ENCODE peak calls at places on chromosomes 4 and X, in four cellular contexts. B is K562, M is HL-60, N is GM12878. O is an unnamed sample.

GRCh38 chr4:158644755-158645154 is 26.9 kb downstream of the C4orf46 start:
- DNase-seq in B (no peak), M (no peak), N (no peak), O (no peak)

GRCh38 chr4:57081651-57082349 is 28.4 kb downstream of the IGFBP7 start:
- DNase-seq in N (no peak), M (no peak), B (no peak), O (no peak)

GRCh38 chr4:76265631-76266218 is 14.2 kb downstream of the FAM47E start:
- DNase-seq in M (no peak), B (no peak), N (no peak), O (no peak)

GRCh38 chrX:103415528-103415927 is 39.2 kb downstream of the BEX3 start:
- DNase-seq in M (no peak), B (no peak), N (no peak), O (no peak)

GRCh38 chr4:2729533-2729875 is 26.6 kb downstream of the TNIP2 start:
- DNase-seq in N (no peak), M (no peak), B (no peak), O (no peak)

GRCh38 chrX:23902419-23902818 is 5.3 kb downstream of the APOO start:
- DNase-seq in B (peak), M (no peak), N (no peak), O (no peak)

GRCh38 chrX:153400146-153401132 is 711 bp downstream of the PNMA6E start:
- DNase-seq in M (no peak), N (no peak), B (peak), O (peak)

GRCh38 chr4:111045992-111046391 is 423.1 kb upstream of the PITX2 start:
- DNase-seq in M (no peak), N (no peak), B (peak), O (no peak)

GRCh38 chr4:145546556-145546955 is 64.9 kb downstream of the SMAD1 start:
- DNase-seq in M (no peak), N (no peak), B (no peak), O (no peak)

GRCh38 chr4:181330654-181331595 is 912.3 kb upstream of the TENM3 start:
- DNase-seq in N (no peak), B (no peak), M (no peak), O (no peak)

GRCh38 chrX:130172127-130172834 is 519 bp downstream of the RAB33A start:
- DNase-seq in B (no peak), M (no peak), N (no peak), O (no peak)

GRCh38 chr4:137632842-137633241 is 100.5 kb upstream of the PCDH18 start:
- DNase-seq in M (no peak), N (no peak), B (no peak), O (no peak)

GRCh38 chr4:140720387-140721087 is 35.6 kb downstream of the TBC1D9 start:
- DNase-seq in N (no peak), M (no peak), B (no peak), O (no peak)

GRCh38 chr4:7513731-7514130 is 79.0 kb upstream of the PSAPL1 start:
- DNase-seq in B (no peak), M (no peak), N (no peak), O (no peak)

GRCh38 chrX:109920325-109920724 is 82.6 kb upstream of the TMEM164 start:
- DNase-seq in B (no peak), N (no peak), M (no peak), O (no peak)

GRCh38 chrX:96835660-96836289 is 47.9 kb upstream of the RPA4 start:
- DNase-seq in B (no peak), M (no peak), N (peak), O (no peak)

GRCh38 chrX:12372111-12372510 is 233.8 kb downstream of the FRMPD4 start:
- DNase-seq in M (no peak), B (no peak), N (no peak), O (no peak)

GRCh38 chr4:146311238-146311970 is 97.1 kb downstream of the REELD1 start:
- DNase-seq in M (no peak), N (no peak), B (no peak), O (no peak)

GRCh38 chr4:7007944-7008343 is 35.2 kb upstream of the TADA2B start:
- DNase-seq in M (no peak), B (no peak), N (no peak), O (no peak)

GRCh38 chr4:101119141-101119540 is 228.2 kb downstream of the PPP3CA start:
- DNase-seq in B (no peak), N (no peak), M (no peak), O (no peak)

GRCh38 chrX:75155454-75155829 is 641 bp downstream of the ABCB7 start:
- DNase-seq in B (peak), N (no peak), M (peak), O (no peak)

GRCh38 chr4:13173974-13174373 is 310.2 kb downstream of the RAB28 start:
- DNase-seq in B (no peak), N (no peak), M (no peak), O (no peak)

GRCh38 chrX:140712413-140713173 is 3.0 kb downstream of the LINC00632 start:
- DNase-seq in B (no peak), M (no peak), N (no peak), O (no peak)

DNA sequence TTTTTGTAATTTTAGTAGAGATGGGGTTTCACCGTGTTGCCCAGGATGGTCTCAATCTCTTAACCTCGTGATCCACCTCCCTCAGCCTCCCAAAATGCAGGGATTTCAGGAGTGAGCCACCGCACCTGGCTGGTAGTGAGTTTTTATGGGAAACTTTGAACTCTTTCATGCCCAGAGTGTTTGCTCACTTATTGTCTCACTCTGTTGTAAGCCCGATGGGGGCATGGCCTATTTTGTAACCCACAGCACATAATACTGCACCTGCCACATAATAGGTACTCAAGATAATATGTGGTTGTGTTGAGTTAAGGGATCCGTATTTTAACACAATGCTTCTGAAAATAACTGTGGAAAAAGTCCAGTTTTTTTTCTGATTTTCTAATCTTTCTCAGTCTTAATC is 109.6 kb upstream of the GIMD1 start:
- DNase-seq in B (no peak), M (no peak), N (no peak), O (no peak)
- TF ChIP-seq SPI1 in B (no peak), M (no peak), N (no peak), O (no peak)

GRCh38 chr4:174210354-174210753 is 73.1 kb downstream of the FBXO8 start:
- DNase-seq in N (no peak), M (no peak), B (no peak), O (no peak)

GRCh38 chr4:174210952-174211490 is 72.4 kb downstream of the FBXO8 start:
- DNase-seq in B (no peak), M (no peak), N (no peak), O (no peak)

GRCh38 chr4:174211611-174212044 is 71.8 kb downstream of the FBXO8 start:
- DNase-seq in N (no peak), M (no peak), B (no peak), O (no peak)

GRCh38 chr4:174213734-174214101 is 69.7 kb downstream of the FBXO8 start:
- DNase-seq in N (no peak), M (no peak), B (no peak), O (no peak)

GRCh38 chr4:174212061-174212460 is 71.4 kb downstream of the FBXO8 start:
- DNase-seq in N (no peak), B (no peak), M (no peak), O (no peak)
- TF ChIP-seq SPI1 in N (no peak), B (no peak), M (no peak), O (no peak)

DNA sequence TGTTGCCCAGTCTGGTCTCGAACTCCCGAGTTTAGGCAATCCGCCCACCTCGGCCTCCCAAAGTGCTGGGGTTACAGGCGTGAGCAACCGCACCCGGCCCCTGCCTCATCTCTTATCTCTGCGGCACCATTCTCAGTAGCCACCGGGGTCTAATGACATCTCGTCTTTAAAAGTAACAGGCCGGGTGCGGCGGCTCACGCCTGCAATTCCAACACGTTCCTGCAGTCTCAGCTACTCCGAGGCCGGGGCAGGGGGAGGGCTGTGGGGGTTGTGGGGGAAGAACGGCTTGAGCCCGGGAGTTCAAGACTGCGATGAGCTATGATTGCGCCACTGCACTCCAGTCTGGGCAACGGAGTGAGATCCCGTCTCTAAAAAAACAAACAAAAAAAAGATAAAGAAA is 28.8 kb downstream of the ING2 start:
- DNase-seq in N (no peak), B (peak), M (no peak), O (no peak)
- TF ChIP-seq SPI1 in N (no peak), B (no peak), M (no peak), O (no peak)

GRCh38 chr4:122920473-122920872 is 1.9 kb downstream of the NUDT6 start:
- DNase-seq in N (no peak), B (no peak), M (no peak), O (no peak)

GRCh38 chr4:122922877-122923511 is 597 bp upstream of the NUDT6 start:
- DNase-seq in B (peak), M (peak), N (peak), O (peak)

GRCh38 chr4:122917731-122918130 is 4.7 kb downstream of the NUDT6 start:
- DNase-seq in M (no peak), N (no peak), B (no peak), O (no peak)

GRCh38 chr4:122921300-122921699 is 1.1 kb downstream of the NUDT6 start:
- DNase-seq in M (no peak), N (no peak), B (no peak), O (no peak)

GRCh38 chr4:122921971-122922876 is at the start of gene NUDT6:
- DNase-seq in M (peak), B (peak), N (no peak), O (peak)
- TF ChIP-seq SPI1 in M (peak), B (peak), N (no peak), O (no peak)

GRCh38 chr4:83207497-83208105 is 77.0 kb downstream of the COQ2 start:
- DNase-seq in B (no peak), N (no peak), M (no peak), O (no peak)

GRCh38 chr4:83204731-83205130 is 79.9 kb downstream of the COQ2 start:
- DNase-seq in M (no peak), B (no peak), N (no peak), O (no peak)

GRCh38 chr4:83208776-83209365 is 75.7 kb downstream of the COQ2 start:
- DNase-seq in N (no peak), M (no peak), B (no peak), O (no peak)

GRCh38 chr4:83208371-83208770 is 76.2 kb downstream of the COQ2 start:
- DNase-seq in M (no peak), B (no peak), N (no peak), O (no peak)

DNA sequence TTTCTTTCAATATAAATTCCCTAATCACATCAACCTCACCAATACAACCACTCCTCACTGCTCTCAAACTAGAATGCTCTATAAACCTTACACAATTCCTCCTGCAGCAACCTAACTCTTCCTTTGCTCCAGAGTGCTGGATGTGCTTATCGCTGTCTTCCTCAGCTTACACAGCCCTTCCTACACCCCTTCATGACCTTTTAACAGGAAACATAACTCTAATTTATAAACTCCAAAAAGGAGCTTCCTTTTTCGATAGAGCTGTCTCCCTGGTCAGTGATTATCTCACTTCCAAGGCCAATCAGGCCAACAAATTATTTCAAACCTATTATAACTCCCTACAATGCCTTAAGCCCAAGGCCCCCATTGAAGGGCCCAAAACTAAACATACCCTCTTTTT is 78.8 kb downstream of the COQ2 start:
- DNase-seq in B (no peak), M (no peak), N (no peak), O (no peak)
- TF ChIP-seq SPI1 in B (no peak), M (no peak), N (no peak), O (no peak)

GRCh38 chrX:15146515-15146914 is 123.4 kb downstream of the ASB9 start:
- DNase-seq in B (peak), N (no peak), M (no peak), O (no peak)
- TF ChIP-seq SPI1 in B (no peak), N (no peak), M (no peak), O (no peak)

DNA sequence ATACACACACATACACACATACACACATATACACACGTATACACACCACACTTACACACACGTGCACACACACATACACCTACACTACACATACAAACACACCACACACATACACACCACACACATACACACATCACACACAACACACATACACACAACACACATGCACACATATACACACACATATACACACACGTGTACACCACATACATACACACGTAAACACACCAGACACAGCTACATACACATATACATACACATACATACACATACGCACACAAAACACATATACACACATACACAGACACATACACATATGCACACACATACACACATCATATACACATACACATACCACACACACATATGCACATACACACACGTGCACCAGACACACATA is 90.8 kb downstream of the FHDC1 start:
- DNase-seq in B (no peak), M (no peak), N (no peak), O (no peak)
- TF ChIP-seq SPI1 in B (no peak), M (no peak), N (no peak), O (no peak)

GRCh38 chrX:41421071-41421729 is 25.9 kb upstream of the NYX start:
- DNase-seq in N (no peak), M (no peak), B (no peak), O (no peak)

DNA sequence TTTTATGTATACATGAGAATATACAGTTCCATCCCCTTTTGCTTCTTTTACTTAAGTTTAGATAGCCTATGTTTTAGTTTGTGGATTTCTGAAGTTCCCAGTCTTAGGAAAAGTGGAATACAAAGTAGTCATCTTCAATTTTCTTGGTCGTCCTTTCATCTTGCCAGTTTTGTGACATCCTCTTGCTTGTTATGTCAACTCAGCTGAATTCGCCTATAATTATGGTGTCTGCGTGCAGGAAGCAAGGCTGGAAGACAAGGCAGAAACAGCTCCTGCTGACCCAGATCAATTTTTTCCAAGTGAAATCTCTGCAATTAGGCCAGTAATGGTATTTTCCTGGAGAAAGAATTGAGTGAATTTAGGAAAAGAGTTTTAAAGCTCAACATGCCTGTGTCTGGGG is 28.1 kb upstream of the NYX start:
- DNase-seq in M (no peak), B (no peak), N (no peak), O (no peak)
- TF ChIP-seq SPI1 in M (no peak), B (no peak), N (no peak), O (no peak)

O was measured in GM12891.